ENCODE peak calls at places on chromosomes 12 and 14, in nine cellular contexts. I is heart left ventricle, Z is transverse colon, P is tibial nerve, X is HCT116, G is breast epithelium, O is body of pancreas, N is HepG2, L is uterus. M is an unnamed sample. For H3K36me3, the result is how much of the 10 kb centered on the place peaks cover.

GRCh38 chr14:49424436-49425331 is 161.5 kb downstream of the RPS29 start:
- DNase-seq in L (no peak), Z (no peak), I (no peak), G (no peak), X (no peak), O (no peak), N (no peak), P (no peak), M (no peak)

GRCh38 chr12:3119745-3120660 is 42.8 kb downstream of the TSPAN9 start:
- DNase-seq in Z (no peak), L (no peak), P (no peak), G (peak), N (no peak), O (peak), I (peak), X (no peak), M (peak)

GRCh38 chr14:42192659-42193425 is 586.2 kb downstream of the LRFN5 start:
- DNase-seq in O (no peak), P (no peak), G (no peak), Z (no peak), N (no peak), I (no peak), X (peak), L (no peak), M (no peak)

GRCh38 chr12:12722351-12723146 is 5.4 kb downstream of the CDKN1B start:
- DNase-seq in G (no peak), X (no peak), P (no peak), N (no peak), Z (no peak), I (no peak), O (no peak), L (no peak), M (no peak)

GRCh38 chr14:104105071-104105821 is 19.7 kb downstream of the ASPG start:
- DNase-seq in X (no peak), N (no peak), G (peak), I (no peak), O (peak), Z (peak), P (no peak), L (no peak), M (peak)

GRCh38 chr14:50064993-50065392 is 51.4 kb downstream of the VCPKMT start:
- DNase-seq in X (no peak), L (no peak), P (no peak), I (peak), Z (peak), G (no peak), N (no peak), O (no peak), M (no peak)

GRCh38 chr12:52657305-52657902 is 5.4 kb upstream of the KRT2 start:
- DNase-seq in L (no peak), G (no peak), X (no peak), O (no peak), I (no peak), Z (no peak), P (no peak), N (no peak), M (no peak)

GRCh38 chr12:5047094-5047493 is 3.4 kb downstream of the KCNA5 start:
- DNase-seq in Z (no peak), N (no peak), X (no peak), G (no peak), I (no peak), O (no peak), P (no peak), L (no peak), M (no peak)

GRCh38 chr14:92675421-92675820 is 73.0 kb downstream of the LGMN start:
- DNase-seq in O (no peak), I (no peak), G (no peak), P (no peak), X (no peak), Z (no peak), N (no peak), L (peak), M (no peak)

GRCh38 chr12:49626169-49626835 is 2.9 kb downstream of the PRPF40B start:
- DNase-seq in L (no peak), I (no peak), Z (no peak), N (no peak), G (no peak), X (no peak), P (no peak), O (no peak), M (no peak)

DNA sequence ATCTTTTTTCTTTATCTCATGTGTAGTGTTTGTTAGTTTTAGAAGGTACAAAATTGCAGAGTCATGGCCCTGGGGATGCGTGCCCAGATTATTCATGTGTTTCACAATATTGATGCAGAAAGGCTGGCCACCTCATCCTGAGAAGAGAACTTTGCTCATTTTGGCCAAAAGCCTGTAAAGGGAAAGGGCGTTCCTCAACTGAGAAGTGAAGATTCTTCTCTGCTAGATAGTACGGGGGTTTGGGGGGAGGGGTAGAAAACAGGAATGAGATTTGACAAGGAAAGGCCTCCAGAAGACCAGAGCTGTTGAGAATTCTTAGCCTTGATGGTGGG is 1.7 kb downstream of the MGST1 start:
- DNase-seq in N (peak), G (peak), L (peak), X (no peak), O (peak), P (peak), I (no peak), Z (peak), M (peak)
- H3K4me3 ChIP-seq in N (peak), G (peak), L (no peak), X (peak), O (no peak), P (no peak), I (peak), Z (peak), M (peak)

DNA sequence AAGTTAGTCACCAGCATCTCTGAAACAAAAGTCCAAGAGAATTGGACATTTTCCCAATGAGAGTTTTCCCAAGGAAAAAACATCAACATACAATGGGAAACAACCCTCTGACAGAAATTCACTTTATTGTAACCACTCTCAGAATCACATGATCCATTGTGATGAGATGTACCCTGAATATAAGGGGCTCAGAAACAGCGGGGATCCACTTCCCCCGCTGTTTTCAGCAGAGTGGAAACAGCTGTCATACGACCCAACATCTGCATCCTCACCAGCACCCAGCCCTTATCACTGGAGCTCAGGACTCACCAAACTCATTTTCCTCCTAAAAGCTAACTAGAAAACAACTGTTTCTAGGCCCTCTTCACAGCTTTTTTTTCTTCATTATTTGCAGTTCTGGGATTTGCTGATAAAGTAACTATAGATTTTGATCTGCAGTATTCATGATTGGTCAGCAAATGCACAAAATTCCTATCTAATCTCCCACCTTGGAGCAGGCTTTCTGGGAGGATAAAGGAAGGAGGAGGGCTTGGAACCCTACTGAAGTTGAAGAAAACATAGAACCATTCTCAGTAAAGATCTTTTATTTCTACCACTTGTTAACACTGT is 31.3 kb downstream of the CORO1C start:
- DNase-seq in G (no peak), L (no peak), O (no peak), Z (no peak), I (no peak), P (no peak), N (no peak), X (no peak), M (no peak)
- H3K36me3 ChIP-seq in G (under half), L (under half), O (under half), Z (under half), I (under half), P (under half), N (half or more), X (under half), M (under half)

DNA sequence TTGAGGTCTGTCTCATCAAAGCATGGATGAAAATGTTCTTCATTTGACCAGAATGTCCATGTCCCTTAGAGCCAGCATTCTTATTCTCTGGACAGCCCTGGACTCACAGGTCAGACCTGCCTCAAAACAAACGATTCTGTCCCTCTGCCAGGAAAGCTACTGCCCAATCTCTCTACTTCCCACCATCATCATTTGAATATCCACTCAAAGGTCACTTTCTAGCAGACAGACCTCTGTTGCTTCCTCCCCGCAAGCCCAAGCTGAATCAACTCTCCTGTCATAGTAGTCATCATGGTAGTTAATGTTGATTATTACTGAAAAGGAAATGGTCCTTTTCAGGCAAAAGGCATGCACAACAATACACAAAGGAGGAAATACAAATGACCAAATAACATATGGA is 39.6 kb upstream of the CPM start:
- DNase-seq in L (no peak), N (peak), Z (no peak), X (no peak), O (no peak), G (no peak), P (no peak), I (no peak), M (no peak)
- TF ChIP-seq POLR2A in L (no peak), N (no peak), Z (no peak), X (no peak), O (no peak), G (no peak), P (no peak), I (no peak), M (no peak)

GRCh38 chr12:67068773-67069450 is 200.2 kb upstream of the CAND1 start:
- DNase-seq in X (no peak), I (no peak), N (peak), G (peak), Z (peak), P (no peak), L (peak), O (peak), M (no peak)
- H3K4me3 ChIP-seq in X (peak), I (peak), N (peak), G (peak), Z (peak), P (peak), L (peak), O (peak), M (peak)

GRCh38 chr14:100576091-100577085 is 10.8 kb downstream of the BEGAIN start:
- DNase-seq in L (no peak), O (peak), X (no peak), N (no peak), I (no peak), Z (no peak), P (no peak), G (no peak), M (no peak)
- H3K36me3 ChIP-seq in L (under half), O (under half), X (under half), N (under half), I (under half), Z (under half), P (under half), G (under half), M (under half)

DNA sequence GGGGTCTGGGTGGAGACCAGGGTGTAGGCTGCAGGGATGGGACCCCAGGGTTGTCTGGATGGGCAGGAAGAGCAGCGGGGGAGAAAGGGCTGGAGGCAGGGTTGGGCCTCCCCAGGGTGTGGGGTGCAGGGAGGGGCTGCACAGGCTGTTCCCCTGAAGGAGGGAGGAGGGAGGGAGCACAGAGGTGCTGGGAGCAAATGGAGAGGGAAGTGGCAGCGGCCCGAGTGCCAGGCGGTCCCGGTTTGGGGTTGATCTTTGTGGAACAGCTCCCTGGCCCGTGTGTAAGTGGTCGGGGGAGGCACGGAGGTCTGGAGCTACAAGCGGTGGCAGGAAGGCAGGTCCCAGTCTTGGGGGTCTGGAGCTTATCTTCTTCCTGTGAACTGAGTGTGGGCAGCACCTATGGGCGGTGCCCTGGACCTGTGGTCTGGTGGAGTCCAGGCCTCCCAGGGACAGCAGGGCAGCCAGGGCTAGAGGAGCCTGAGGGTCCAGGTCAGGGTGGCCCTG is 391.6 kb downstream of the TMEM121 start:
- DNase-seq in G (peak), I (no peak), Z (no peak), N (no peak), O (no peak), P (no peak), X (no peak), L (no peak), M (no peak)
- TF ChIP-seq POLR2A in G (no peak), I (no peak), Z (no peak), N (no peak), O (no peak), P (no peak), X (no peak), L (no peak), M (no peak)